ENCODE peak calls at places on chromosome 4, in nine cellular contexts. J is kidney tubule cell; T is activated gamma-delta T cell treated with Interleukin-2 at 50 U/mL for 16 hours; E is fibroblast of the conjunctiva; A is cardiac muscle cell; F is activated T-cell treated with anti-CD3 and anti-CD28 coated beads, Interleukin-2, amount 50 U/mL, for 1 hour; S is T-helper 2 cell; L is adrenal gland; I is NCI-H2227 treated with DMSO at 0.1 percent for 48 hours. W is an unnamed sample.

GRCh38 chr4:159677521-159677920 is 574.6 kb downstream of the RAPGEF2 start:
- DNase-seq in I (no peak), E (no peak), S (no peak), J (peak), A (peak), F (no peak), T (no peak), L (no peak), W (no peak)

GRCh38 chr4:40685300-40685699 is 55.6 kb upstream of the RBM47 start:
- DNase-seq in F (no peak), L (no peak), S (no peak), I (no peak), A (peak), T (no peak), J (peak), E (no peak), W (no peak)

GRCh38 chr4:2036866-2037265 is 22.3 kb upstream of the NAT8L start:
- DNase-seq in L (no peak), J (no peak), E (no peak), A (no peak), F (no peak), T (no peak), S (no peak), I (no peak), W (no peak)

GRCh38 chr4:89823416-89823815 is 13.5 kb downstream of the SNCA start:
- DNase-seq in A (peak), F (no peak), E (no peak), I (no peak), L (no peak), S (no peak), J (peak), T (no peak), W (no peak)

GRCh38 chr4:6092131-6092530 is 73.9 kb upstream of the C4orf50 start:
- DNase-seq in T (no peak), J (no peak), L (no peak), S (no peak), A (no peak), E (no peak), I (no peak), F (no peak), W (no peak)

GRCh38 chr4:62398318-62398717 is 1198.2 kb downstream of the ADGRL3 start:
- DNase-seq in E (no peak), J (no peak), A (no peak), T (no peak), S (no peak), F (no peak), I (no peak), L (no peak), W (no peak)

GRCh38 chr4:139242511-139243051 is 37.4 kb downstream of the MGARP start:
- DNase-seq in I (no peak), F (no peak), L (no peak), S (no peak), A (peak), T (no peak), J (peak), E (peak), W (no peak)

GRCh38 chr4:67483868-67484602 is 61.3 kb downstream of the CENPC start:
- DNase-seq in A (peak), F (no peak), J (peak), E (peak), S (no peak), T (no peak), L (no peak), I (no peak), W (no peak)

GRCh38 chr4:1695913-1696312 is 11.8 kb upstream of the FAM53A start:
- DNase-seq in J (no peak), A (no peak), I (no peak), T (no peak), F (no peak), E (no peak), S (no peak), L (no peak), W (no peak)

W was measured in kidney epithelial cell.